ENCODE peak calls at places on chromosomes 6 and 20, in four cellular contexts. N, H, F and J are unnamed samples.

GRCh38 chr6:57283096-57283495 is 34.3 kb upstream of the PRIM2 start:
- DNase-seq in N (no peak), F (no peak), H (peak), J (no peak)

GRCh38 chr20:32586291-32586690 is 1.2 kb upstream of the NOL4L start:
- DNase-seq in H (no peak), N (no peak), F (no peak), J (no peak)

GRCh38 chr6:53679446-53679933 is 13.9 kb upstream of the KLHL31 start:
- DNase-seq in F (peak), N (no peak), H (peak), J (peak)

GRCh38 chr6:50187212-50188055 is 137.7 kb upstream of the DEFB112 start:
- DNase-seq in N (no peak), H (no peak), F (no peak), J (no peak)

GRCh38 chr6:151403919-151404308 is 12.6 kb upstream of the ZBTB2 start:
- DNase-seq in F (no peak), N (no peak), H (no peak), J (no peak)

GRCh38 chr20:62816031-62816878 is 595 bp upstream of the COL9A3 start:
- DNase-seq in H (no peak), F (no peak), N (no peak), J (no peak)

GRCh38 chr6:105562027-105562426 is 159.1 kb upstream of the PREP start:
- DNase-seq in F (no peak), H (no peak), N (no peak), J (no peak)

GRCh38 chr20:45343445-45343866 is 4.8 kb downstream of the SDC4 start:
- DNase-seq in F (no peak), N (no peak), H (peak), J (no peak)

GRCh38 chr20:63095718-63096654 is 89.2 kb upstream of the BHLHE23 start:
- DNase-seq in F (no peak), H (no peak), N (peak), J (no peak)

GRCh38 chr6:166803455-166803854 is 152.9 kb downstream of the RNASET2 start:
- DNase-seq in F (no peak), H (no peak), N (no peak), J (no peak)

GRCh38 chr6:119727504-119728219 is 378.1 kb upstream of the MAN1A1 start:
- DNase-seq in F (no peak), H (no peak), N (no peak), J (no peak)

GRCh38 chr6:89941031-89941775 is 46.9 kb downstream of the GJA10 start:
- DNase-seq in F (no peak), H (peak), N (no peak), J (no peak)

GRCh38 chr20:63830821-63831593 is at the start of gene ZBTB46:
- DNase-seq in N (no peak), F (no peak), H (no peak), J (peak)